ENCODE peak calls at places on chromosomes 5 and 9, in four cellular contexts. R is lower lobe of right lung, B is prostate gland, T is NCI-H2171. X is an unnamed sample.

GRCh38 chr5:95862636-95863382 is 40.3 kb upstream of the GLRX start:
- DNase-seq in R (no peak), B (no peak), T (no peak), X (peak)

GRCh38 chr9:96852676-96853075 is 1.6 kb downstream of the ZNF782 start:
- DNase-seq in T (no peak), B (no peak), R (no peak), X (peak)

GRCh38 chr5:174794941-174795672 is 70.7 kb downstream of the MSX2 start:
- DNase-seq in B (no peak), R (no peak), T (no peak), X (no peak)

GRCh38 chr5:147906326-147907095 is at the start of gene C5orf46:
- DNase-seq in R (no peak), B (no peak), T (no peak), X (peak)

GRCh38 chr9:73151653-73152382 is at the start of gene ANXA1:
- DNase-seq in T (no peak), B (peak), R (no peak), X (peak)

GRCh38 chr5:63563008-63563917 is 399.0 kb downstream of the HTR1A start:
- DNase-seq in B (no peak), T (no peak), R (no peak), X (no peak)

GRCh38 chr5:92741906-92742305 is 839.1 kb downstream of the NR2F1-AS1 start:
- DNase-seq in T (no peak), B (no peak), R (no peak), X (peak)

GRCh38 chr9:1722404-1722803 is 292.7 kb upstream of the SMARCA2 start:
- DNase-seq in R (no peak), B (no peak), T (no peak), X (peak)

GRCh38 chr9:130938652-130939404 is at the start of gene FIBCD1:
- DNase-seq in R (no peak), T (peak), B (no peak), X (peak)

GRCh38 chr9:107190031-107190935 is 92.8 kb upstream of the RAD23B start:
- DNase-seq in B (no peak), R (no peak), T (no peak), X (peak)

GRCh38 chr9:90642570-90643539 is at the start of gene DIRAS2:
- DNase-seq in B (peak), R (peak), T (peak), X (peak)

GRCh38 chr5:95352686-95353085 is 38.5 kb upstream of the FAM81B start:
- DNase-seq in T (no peak), B (no peak), R (no peak), X (no peak)

GRCh38 chr9:134811673-134812668 is 68.6 kb upstream of the FCN2 start:
- DNase-seq in R (no peak), T (no peak), B (no peak), X (no peak)

GRCh38 chr9:110426052-110426709 is 88.5 kb upstream of the TXNDC8 start:
- DNase-seq in R (no peak), B (no peak), T (no peak), X (peak)